ENCODE peak calls at places on chromosomes 6 and 20, in six cellular contexts. E is adrenal gland, V is NCI-H1105 treated with DMSO at 0.1 percent for 48 hours, R is M059J, I is AG08395, H is ELR. O is an unnamed sample.

GRCh38 chr20:50520222-50520877 is 10.2 kb downstream of the PTPN1 start:
- DNase-seq in E (no peak), V (no peak), R (no peak), I (no peak), H (no peak), O (no peak)

GRCh38 chr6:11198663-11199603 is 33.5 kb downstream of the NEDD9 start:
- DNase-seq in E (no peak), V (peak; percentile 27), R (peak; percentile 67), I (no peak), H (no peak), O (no peak)

GRCh38 chr6:133923938-133924593 is 29.0 kb upstream of the TBPL1 start:
- DNase-seq in E (peak; percentile 78), V (peak; percentile 85), R (peak; percentile 82), I (peak; percentile 76), H (peak; percentile 82), O (peak; percentile 71)

GRCh38 chr6:144651219-144651618 is 366.1 kb downstream of the UTRN start:
- DNase-seq in E (no peak), V (no peak), R (no peak), I (no peak), H (no peak), O (no peak)

GRCh38 chr20:51768759-51769517 is 748 bp upstream of the ATP9A start:
- DNase-seq in E (no peak), V (no peak), R (no peak), I (no peak), H (no peak), O (no peak)

GRCh38 chr6:78966542-78966941 is 99.2 kb downstream of the IRAK1BP1 start:
- DNase-seq in E (no peak), V (no peak), R (no peak), I (no peak), H (no peak), O (no peak)

GRCh38 chr6:168935628-168936010 is 318.0 kb downstream of the THBS2 start:
- DNase-seq in E (no peak), V (no peak), R (no peak), I (no peak), H (no peak), O (no peak)

GRCh38 chr20:1894471-1894950 is 696 bp upstream of the SIRPA start:
- DNase-seq in E (peak; percentile 78), V (peak; percentile 62), R (peak; percentile 74), I (peak; percentile 75), H (no peak), O (no peak)

GRCh38 chr20:59783020-59784010 is 150.1 kb downstream of the SYCP2 start:
- DNase-seq in E (peak; percentile 41), V (peak; percentile 82), R (peak; percentile 40), I (peak; percentile 73), H (peak; percentile 22), O (peak; percentile 26)

GRCh38 chr20:2164966-2165365 is 63.3 kb downstream of the STK35 start:
- DNase-seq in E (no peak), V (no peak), R (no peak), I (no peak), H (no peak), O (no peak)

GRCh38 chr20:57501461-57502330 is 23.2 kb downstream of the CTCFL start:
- DNase-seq in E (no peak), V (no peak), R (peak; percentile 61), I (peak; percentile 42), H (peak; percentile 81), O (peak; percentile 83)

GRCh38 chr6:27871919-27872633 is 40.1 kb downstream of the OR2B2 start:
- DNase-seq in E (peak; percentile 90), V (peak; percentile 88), R (peak; percentile 99), I (peak; percentile 97), H (peak; percentile 96), O (peak; percentile 91)

GRCh38 chr20:53942973-53943372 is 127.4 kb downstream of the BCAS1 start:
- DNase-seq in E (no peak), V (no peak), R (no peak), I (no peak), H (no peak), O (no peak)

GRCh38 chr6:15901141-15902115 is 227.5 kb upstream of the MYLIP start:
- DNase-seq in E (no peak), V (no peak), R (peak; percentile 66), I (no peak), H (peak; percentile 19), O (no peak)

GRCh38 chr6:63899550-63899949 is 263.9 kb downstream of the PHF3 start:
- DNase-seq in E (no peak), V (no peak), R (peak; percentile 61), I (no peak), H (peak; percentile 16), O (peak; percentile 56)

GRCh38 chr6:127812985-127813681 is 87.7 kb downstream of the THEMIS start:
- DNase-seq in E (no peak), V (no peak), R (peak; percentile 16), I (no peak), H (no peak), O (no peak)

GRCh38 chr6:51913265-51913664 is 174.1 kb downstream of the PKHD1 start:
- DNase-seq in E (no peak), V (no peak), R (no peak), I (no peak), H (no peak), O (no peak)

GRCh38 chr6:24949020-24949569 is 13.3 kb upstream of the RIPOR2 start:
- DNase-seq in E (no peak), V (no peak), R (no peak), I (no peak), H (no peak), O (no peak)

GRCh38 chr6:53532942-53533341 is 12.0 kb downstream of the GCLC start:
- DNase-seq in E (no peak), V (no peak), R (no peak), I (no peak), H (no peak), O (no peak)

GRCh38 chr6:56843476-56844349 is 111.2 kb upstream of the BEND6 start:
- DNase-seq in E (peak; percentile 73), V (peak; percentile 89), R (peak; percentile 83), I (peak; percentile 76), H (peak; percentile 91), O (peak; percentile 69)

GRCh38 chr6:152463183-152463582 is 174.0 kb downstream of the SYNE1 start:
- DNase-seq in E (no peak), V (peak; percentile 45), R (no peak), I (no peak), H (no peak), O (peak; percentile 27)

GRCh38 chr6:26172496-26172958 is 85.3 kb downstream of the HFE start:
- DNase-seq in E (peak; percentile 50), V (peak; percentile 43), R (peak; percentile 73), I (peak; percentile 32), H (peak; percentile 63), O (peak; percentile 34)

GRCh38 chr6:22326500-22326899 is 29.7 kb upstream of the PRL start:
- DNase-seq in E (no peak), V (no peak), R (no peak), I (no peak), H (no peak), O (no peak)

GRCh38 chr6:3765415-3765814 is 13.9 kb upstream of the PXDC1 start:
- DNase-seq in E (no peak), V (no peak), R (no peak), I (no peak), H (no peak), O (no peak)

GRCh38 chr6:18501313-18502013 is 114.3 kb downstream of the RNF144B start:
- DNase-seq in E (peak; percentile 61), V (no peak), R (peak; percentile 60), I (peak; percentile 38), H (peak; percentile 74), O (peak; percentile 21)

GRCh38 chr20:33570743-33571142 is 80.8 kb downstream of the CBFA2T2 start:
- DNase-seq in E (no peak), V (no peak), R (no peak), I (no peak), H (no peak), O (no peak)

GRCh38 chr6:78505178-78505577 is 362.2 kb upstream of the IRAK1BP1 start:
- DNase-seq in E (no peak), V (no peak), R (peak; percentile 40), I (no peak), H (no peak), O (peak; percentile 11)

GRCh38 chr6:56050530-56050929 is 175.1 kb upstream of the BMP5 start:
- DNase-seq in E (no peak), V (no peak), R (no peak), I (no peak), H (no peak), O (no peak)

GRCh38 chr6:128305976-128306375 is 214.4 kb downstream of the PTPRK start:
- DNase-seq in E (no peak), V (no peak), R (no peak), I (no peak), H (no peak), O (no peak)

GRCh38 chr6:215335-216034 is 76.8 kb upstream of the DUSP22 start:
- DNase-seq in E (no peak), V (peak; percentile 24), R (peak; percentile 85), I (no peak), H (peak; percentile 62), O (peak; percentile 80)

GRCh38 chr20:1164871-1165270 is 19.9 kb downstream of the TMEM74B start:
- DNase-seq in E (no peak), V (no peak), R (no peak), I (no peak), H (no peak), O (no peak)

GRCh38 chr6:105428342-105428957 is 25.6 kb upstream of the PREP start:
- DNase-seq in E (peak; percentile 10), V (no peak), R (peak; percentile 89), I (peak; percentile 54), H (peak; percentile 58), O (peak; percentile 61)

GRCh38 chr6:85058806-85059205 is 294.4 kb upstream of the TBX18 start:
- DNase-seq in E (no peak), V (no peak), R (no peak), I (no peak), H (no peak), O (no peak)

GRCh38 chr20:22925613-22925983 is 109.5 kb upstream of the SSTR4 start:
- DNase-seq in E (no peak), V (no peak), R (peak; percentile 47), I (no peak), H (peak; percentile 17), O (no peak)